ENCODE peak calls at places on chromosomes 3 and 15, in seven cellular contexts. V is H1, A is neuronal stem cell, K is H9, C is mesendoderm, P is mesenchymal stem cell, R is trophoblast cell. B is an unnamed sample.

GRCh38 chr3:188187055-188187454 is 33.1 kb downstream of the LPP start:
- DNase-seq in V (no peak), A (no peak), K (no peak), C (no peak), P (no peak), R (no peak), B (no peak)

GRCh38 chr15:59522988-59523461 is 85.0 kb downstream of the FAM81A start:
- DNase-seq in V (peak), A (no peak), K (no peak), C (peak), P (no peak), R (no peak), B (no peak)

GRCh38 chr3:156180077-156180476 is 59.7 kb downstream of the KCNAB1 start:
- DNase-seq in V (no peak), A (no peak), K (no peak), C (no peak), P (peak), R (no peak), B (peak)

GRCh38 chr15:83612226-83612625 is 41.7 kb upstream of the ADAMTSL3 start:
- DNase-seq in V (no peak), A (no peak), K (no peak), C (peak), P (no peak), R (no peak), B (no peak)

GRCh38 chr3:45224824-45225464 is 1.1 kb downstream of the TMEM158 start:
- DNase-seq in V (peak), A (peak), K (peak), C (peak), P (peak), R (peak), B (peak)

GRCh38 chr3:184780981-184781515 is 30.9 kb upstream of the VPS8 start:
- DNase-seq in V (no peak), A (no peak), K (no peak), C (no peak), P (no peak), R (peak), B (no peak)

GRCh38 chr3:195906865-195907729 is 1.3 kb downstream of the TNK2 start:
- DNase-seq in V (no peak), A (no peak), K (no peak), C (peak), P (peak), R (peak), B (peak)

GRCh38 chr15:83733691-83734090 is 79.8 kb downstream of the ADAMTSL3 start:
- DNase-seq in V (no peak), A (no peak), K (no peak), C (no peak), P (no peak), R (no peak), B (no peak)

GRCh38 chr3:108835101-108835500 is 12.5 kb downstream of the TRAT1 start:
- DNase-seq in V (no peak), A (no peak), K (no peak), C (no peak), P (no peak), R (no peak), B (no peak)

GRCh38 chr15:40441012-40441735 is 421 bp downstream of the BAHD1 start:
- DNase-seq in V (peak), A (peak), K (no peak), C (peak), P (no peak), R (peak), B (no peak)

GRCh38 chr15:40439461-40440299 is 1.1 kb upstream of the BAHD1 start:
- DNase-seq in V (peak), A (no peak), K (peak), C (peak), P (peak), R (peak), B (peak)

GRCh38 chr15:40441736-40442531 is 1.2 kb downstream of the BAHD1 start:
- DNase-seq in V (no peak), A (no peak), K (no peak), C (no peak), P (no peak), R (peak), B (no peak)

GRCh38 chr15:40438712-40439111 is 2.0 kb upstream of the BAHD1 start:
- DNase-seq in V (no peak), A (no peak), K (no peak), C (no peak), P (no peak), R (no peak), B (no peak)

DNA sequence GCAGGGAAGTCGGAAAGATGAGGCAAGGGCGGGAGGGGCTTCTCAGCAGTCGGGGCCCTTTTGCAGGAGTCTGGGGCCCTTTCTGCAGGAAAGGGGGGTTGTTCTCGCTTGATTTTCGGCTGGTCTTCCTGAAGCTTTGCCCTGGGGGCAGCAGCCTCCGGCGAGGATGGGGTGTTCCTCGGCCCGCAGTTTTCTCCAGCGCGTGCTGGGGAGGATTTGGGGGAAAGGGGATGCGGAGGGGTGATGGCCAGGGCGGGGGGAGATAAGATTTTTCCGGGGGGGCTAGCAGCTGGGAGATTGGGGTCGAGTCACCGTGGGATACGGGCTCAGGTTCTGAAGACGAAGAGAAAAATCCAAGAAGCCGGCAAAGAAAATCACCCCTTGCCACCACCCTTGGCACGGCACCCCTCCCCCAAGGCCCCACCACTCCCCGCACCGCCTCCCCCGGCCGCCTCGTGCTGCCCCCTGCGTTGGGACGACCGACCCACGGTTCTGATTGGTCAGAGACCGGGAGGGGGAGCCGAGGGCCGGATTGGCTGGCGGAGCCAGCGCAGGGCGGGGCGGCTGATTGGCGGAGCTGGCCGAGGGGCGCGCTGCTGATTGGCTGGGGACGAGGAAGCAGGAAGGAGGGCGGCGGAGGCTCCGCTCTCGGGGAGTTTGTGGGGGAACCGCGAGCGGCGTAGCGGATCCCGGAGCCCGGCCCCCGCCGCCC is at the start of gene BAHD1:
- DNase-seq in V (peak), A (peak), K (peak), C (peak), P (peak), R (peak), B (peak)
- H3K18ac ChIP-seq in V (peak), A (peak), K (peak), C (peak), P (peak), R (peak), B (peak)

DNA sequence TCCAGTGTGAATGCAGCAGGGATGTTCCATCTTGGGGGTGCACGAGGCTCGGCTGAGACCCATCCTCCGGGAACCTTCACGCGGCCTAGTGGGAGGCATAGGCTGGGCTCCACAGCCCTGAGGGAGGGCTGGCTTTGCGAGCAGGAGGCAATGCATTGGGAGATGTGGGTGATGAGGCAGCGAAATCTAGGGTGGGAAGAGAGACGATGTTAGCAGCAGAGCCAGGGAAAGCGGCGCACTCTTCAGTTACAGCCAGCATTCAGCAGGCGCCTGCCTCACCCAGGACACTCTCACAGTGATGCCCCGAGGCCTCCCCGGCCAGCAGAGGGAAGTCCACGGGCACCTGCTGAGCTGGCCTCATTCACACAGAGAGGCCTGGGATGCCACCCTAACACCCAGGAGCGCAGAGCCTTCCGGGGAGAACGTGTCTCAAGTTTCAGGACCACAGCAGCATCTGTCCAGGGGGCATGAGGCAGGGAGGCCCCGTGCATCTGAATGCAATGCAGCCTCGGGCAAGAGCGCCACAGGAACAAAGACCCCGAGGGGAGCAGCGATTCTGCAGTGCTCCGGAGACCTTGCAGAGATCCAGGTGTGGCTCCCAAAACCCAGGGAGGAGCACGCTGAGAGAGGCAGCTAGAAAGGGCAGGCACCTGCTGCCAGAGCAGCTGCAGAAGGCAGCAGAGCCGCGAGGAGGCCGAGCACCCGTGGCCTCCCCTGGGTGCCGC is 102.4 kb downstream of the NUP210 start:
- DNase-seq in V (no peak), A (no peak), K (no peak), C (no peak), P (no peak), R (no peak), B (no peak)
- H2AK5ac ChIP-seq in V (no peak), A (no peak), K (no peak), C (no peak), P (no peak), R (no peak), B (no peak)

DNA sequence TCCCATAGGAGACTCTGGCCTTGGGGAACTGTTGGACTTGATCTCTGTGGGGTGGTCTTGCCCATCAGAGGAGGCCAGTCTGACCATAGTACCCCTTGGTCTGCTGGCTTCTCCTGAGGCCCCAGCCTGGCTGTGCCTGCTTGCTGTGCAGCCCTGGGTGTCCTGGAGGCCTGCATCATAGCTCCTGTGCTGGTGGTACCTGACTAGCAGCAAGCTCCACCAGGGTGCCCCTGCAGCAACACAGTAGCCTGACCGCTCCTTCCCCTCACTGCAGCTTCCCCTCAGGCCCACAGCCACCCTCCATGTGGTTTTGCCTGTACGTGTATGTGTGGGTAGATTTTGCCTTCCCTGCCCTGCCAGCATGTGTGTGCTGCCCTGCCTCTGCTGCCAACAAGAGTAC is 85.6 kb upstream of the TTC14 start:
- DNase-seq in V (no peak), A (no peak), K (no peak), C (no peak), P (no peak), R (no peak), B (no peak)
- H3K18ac ChIP-seq in V (no peak), A (peak), K (no peak), C (no peak), P (no peak), R (no peak), B (no peak)

GRCh38 chr15:25532269-25532668 is 93.4 kb upstream of the UBE3A start:
- DNase-seq in V (no peak), A (no peak), K (no peak), C (no peak), P (no peak), R (no peak), B (no peak)
- H2AK5ac ChIP-seq in V (no peak), A (no peak), K (no peak), C (no peak), P (no peak), R (no peak), B (no peak)

GRCh38 chr3:13062647-13063046 is 10.6 kb downstream of the IQSEC1 start:
- DNase-seq in V (no peak), A (no peak), K (no peak), C (no peak), P (no peak), R (no peak), B (no peak)
- H3K18ac ChIP-seq in V (no peak), A (peak), K (no peak), C (no peak), P (no peak), R (no peak), B (no peak)

DNA sequence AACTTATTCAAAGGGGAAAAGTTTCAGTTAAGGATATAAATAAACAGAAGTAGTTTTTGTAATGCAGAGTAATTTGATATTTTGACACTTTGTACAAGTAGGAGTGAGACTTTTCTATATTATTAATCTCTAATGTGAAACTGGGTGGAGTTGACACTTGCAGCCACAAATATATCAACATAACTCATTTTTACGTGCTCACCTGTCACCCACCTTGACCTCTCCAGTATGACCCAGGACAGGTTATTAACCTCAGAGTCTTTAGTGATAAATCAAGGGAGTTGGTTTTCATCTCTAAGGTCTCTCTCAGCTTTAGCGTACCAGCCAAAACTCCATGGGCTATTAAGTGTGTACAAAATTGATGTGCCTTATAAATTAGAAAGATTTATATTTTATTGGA is 7.4 kb downstream of the CRYBG3 start:
- DNase-seq in V (no peak), A (no peak), K (no peak), C (no peak), P (no peak), R (no peak), B (no peak)
- H2AK5ac ChIP-seq in V (no peak), A (no peak), K (no peak), C (no peak), P (no peak), R (no peak), B (no peak)

DNA sequence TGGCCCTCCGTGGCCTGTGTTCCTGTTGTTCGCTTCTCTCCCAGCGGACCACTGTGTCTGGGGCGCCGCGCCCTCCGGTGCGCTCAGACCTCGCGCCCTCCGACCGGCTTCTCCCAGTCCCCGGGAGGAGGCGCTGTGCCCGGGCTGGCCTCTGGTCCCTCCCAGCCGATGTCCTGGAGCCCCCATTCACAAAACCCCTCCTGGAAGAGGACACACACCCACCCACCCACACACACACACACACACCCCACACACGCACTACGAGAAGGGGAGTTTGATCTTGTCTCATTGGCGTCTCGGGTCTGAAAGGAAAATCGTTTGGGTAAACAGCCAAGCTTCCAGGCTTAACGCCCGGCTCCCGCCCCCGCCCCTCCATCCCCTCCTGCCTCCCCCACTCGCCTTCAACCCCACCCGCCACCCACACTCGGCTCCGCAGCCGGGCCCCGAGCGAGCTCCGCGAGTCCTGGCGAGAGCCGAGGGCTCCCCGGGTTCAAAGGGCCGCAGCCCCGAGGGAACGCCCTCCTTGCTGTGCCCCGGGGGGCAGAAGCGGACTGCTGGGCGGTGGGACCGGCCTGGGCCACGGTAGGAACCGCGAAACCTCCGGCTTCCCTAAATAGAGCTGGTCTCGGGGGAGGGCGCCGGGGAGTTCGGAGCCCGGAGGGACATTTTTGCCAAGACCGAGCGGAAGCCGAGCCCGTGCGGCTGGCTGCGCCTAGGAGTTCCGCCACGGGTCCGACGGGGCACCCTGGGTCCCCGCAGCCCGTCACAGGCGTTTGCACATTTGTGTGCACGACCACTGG is 23.6 kb downstream of the NR2F2 start:
- DNase-seq in V (peak), A (peak), K (peak), C (peak), P (peak), R (peak), B (peak)
- H3K18ac ChIP-seq in V (no peak), A (peak), K (no peak), C (no peak), P (peak), R (peak), B (peak)

DNA sequence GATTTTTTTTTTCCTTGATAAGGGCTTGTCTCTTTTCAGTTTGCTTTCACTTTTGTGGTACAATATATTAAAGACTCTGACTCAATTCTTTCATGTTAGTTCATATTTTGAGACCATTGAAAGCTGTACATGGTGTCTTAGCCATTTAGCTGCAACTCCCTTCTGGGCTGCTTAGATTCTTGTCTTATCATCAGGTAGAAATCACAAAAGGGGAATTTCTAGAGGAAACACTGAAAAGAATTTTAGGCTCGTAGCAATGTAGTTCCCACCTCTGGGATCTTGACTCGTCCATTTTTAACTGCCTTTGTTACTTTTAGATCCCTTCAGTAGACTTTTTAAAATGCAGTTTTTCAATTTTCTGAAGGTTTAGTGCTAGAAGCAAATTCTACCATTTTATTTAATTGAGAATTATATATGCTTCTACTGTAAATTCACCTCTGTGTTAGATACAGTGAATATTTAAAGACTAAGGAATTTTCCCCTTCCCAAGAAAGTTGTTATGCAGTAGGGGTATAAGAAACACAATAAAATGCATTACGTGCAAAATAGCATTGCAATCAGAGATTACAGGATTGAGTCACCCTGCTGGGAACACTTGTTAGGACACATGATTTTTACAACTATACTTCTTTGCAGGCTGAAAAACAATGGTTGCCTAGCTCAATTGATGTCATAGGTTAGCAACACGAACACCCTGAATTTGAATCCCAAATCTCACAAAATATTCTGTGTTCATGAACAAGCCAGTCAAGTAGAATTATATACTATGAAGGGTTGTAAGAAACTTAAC is 772.7 kb downstream of the PDCD6IP start:
- DNase-seq in V (no peak), A (no peak), K (no peak), C (no peak), P (no peak), R (peak), B (no peak)
- H2AK5ac ChIP-seq in V (no peak), A (no peak), K (no peak), C (no peak), P (no peak), R (no peak), B (no peak)

GRCh38 chr3:36486009-36486408 is 105.7 kb downstream of the STAC start:
- DNase-seq in V (no peak), A (no peak), K (no peak), C (no peak), P (no peak), R (no peak), B (no peak)

GRCh38 chr3:36484386-36484785 is 104.1 kb downstream of the STAC start:
- DNase-seq in V (no peak), A (no peak), K (no peak), C (no peak), P (no peak), R (no peak), B (no peak)

GRCh38 chr3:36482880-36483279 is 102.6 kb downstream of the STAC start:
- DNase-seq in V (no peak), A (no peak), K (no peak), C (no peak), P (no peak), R (no peak), B (no peak)

GRCh38 chr3:36482259-36482658 is 102.0 kb downstream of the STAC start:
- DNase-seq in V (no peak), A (no peak), K (no peak), C (peak), P (no peak), R (no peak), B (no peak)

GRCh38 chr3:36483709-36484108 is 103.4 kb downstream of the STAC start:
- DNase-seq in V (no peak), A (no peak), K (no peak), C (no peak), P (no peak), R (no peak), B (no peak)
- H3K18ac ChIP-seq in V (no peak), A (no peak), K (no peak), C (no peak), P (no peak), R (no peak), B (no peak)

GRCh38 chr3:177481329-177481728 is 284.0 kb upstream of the TBL1XR1 start:
- DNase-seq in V (no peak), A (no peak), K (no peak), C (no peak), P (no peak), R (no peak), B (no peak)
- H2AK5ac ChIP-seq in V (no peak), A (no peak), K (no peak), C (no peak), P (no peak), R (no peak), B (peak)

B was measured in IMR-90.